ENCODE peak calls at places on chromosomes 5 and 9, in four cellular contexts. J, O, U and L are unnamed samples.

GRCh38 chr9:104589611-104590010 is 9.6 kb downstream of the OR13C5 start:
- DNase-seq in O (no peak), U (no peak), J (no peak), L (no peak)

GRCh38 chr5:33840927-33841547 is 50.8 kb downstream of the ADAMTS12 start:
- DNase-seq in J (no peak), O (no peak), U (no peak), L (no peak)

GRCh38 chr5:82225525-82226172 is 52.5 kb downstream of the RPS23 start:
- DNase-seq in J (peak), O (no peak), U (peak), L (peak)

GRCh38 chr5:52997424-52997823 is 8.3 kb downstream of the ITGA2 start:
- DNase-seq in O (no peak), J (no peak), U (no peak), L (no peak)

GRCh38 chr9:105842023-105842644 is 147.8 kb downstream of the TMEM38B start:
- DNase-seq in O (no peak), J (peak), U (peak), L (no peak)

GRCh38 chr5:158783382-158783781 is 316.3 kb downstream of the EBF1 start:
- DNase-seq in O (no peak), J (no peak), U (no peak), L (no peak)

GRCh38 chr9:109132473-109133095 is 12.8 kb upstream of the TMEM245 start:
- DNase-seq in O (no peak), J (no peak), U (no peak), L (no peak)

GRCh38 chr5:148541054-148541835 is 113.1 kb downstream of the HTR4 start:
- DNase-seq in J (no peak), O (no peak), U (no peak), L (no peak)

GRCh38 chr9:72871685-72872084 is 81.2 kb downstream of the ALDH1A1 start:
- DNase-seq in U (peak), O (no peak), J (peak), L (no peak)

DNA sequence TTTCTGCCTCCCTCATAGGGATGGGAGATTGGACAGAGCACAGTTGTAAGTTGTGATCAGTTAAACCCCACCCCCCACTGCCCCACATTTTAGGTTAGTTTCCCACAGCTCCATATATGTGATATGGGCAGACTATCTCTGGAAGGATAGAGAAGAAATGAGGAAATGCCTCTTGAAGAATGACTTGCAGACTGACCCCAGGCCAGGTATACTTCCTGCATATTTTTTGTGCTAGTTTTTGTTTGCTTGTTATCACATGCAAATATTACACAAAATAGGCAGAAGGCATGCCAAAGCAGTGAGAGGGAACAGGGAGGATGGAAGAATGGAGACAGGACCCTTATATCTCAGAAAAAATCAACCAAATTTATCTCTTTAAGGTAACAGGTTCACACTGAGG is 10.1 kb upstream of the GLRX start:
- DNase-seq in O (no peak), J (no peak), U (no peak), L (no peak)
- H3K27ac ChIP-seq in O (no peak), J (no peak), U (no peak), L (no peak)

GRCh38 chr9:84436386-84437114 is 96.0 kb upstream of the SLC28A3 start:
- DNase-seq in U (no peak), J (no peak), O (no peak), L (no peak)
- H3K27ac ChIP-seq in U (no peak), J (no peak), O (no peak), L (no peak)

GRCh38 chr9:97041898-97042297 is 3.0 kb upstream of the CTSV start:
- DNase-seq in U (no peak), O (no peak), J (peak), L (no peak)

GRCh38 chr9:97045300-97045699 is 6.4 kb upstream of the CTSV start:
- DNase-seq in J (no peak), O (no peak), U (no peak), L (no peak)

GRCh38 chr9:97046228-97046627 is 7.3 kb upstream of the CTSV start:
- DNase-seq in O (peak), U (no peak), J (peak), L (no peak)
- H3K27ac ChIP-seq in O (no peak), U (no peak), J (peak), L (no peak)

GRCh38 chr9:108048406-108049025 is 558.9 kb upstream of the KLF4 start:
- DNase-seq in J (no peak), U (peak), O (no peak), L (no peak)
- H3K27ac ChIP-seq in J (peak), U (peak), O (no peak), L (peak)

GRCh38 chr5:131589510-131590348 is 45.3 kb downstream of the RAPGEF6 start:
- DNase-seq in J (peak), U (peak), O (no peak), L (peak)

GRCh38 chr5:131595088-131596033 is 39.7 kb downstream of the RAPGEF6 start:
- DNase-seq in U (no peak), J (no peak), O (no peak), L (no peak)
- H3K27ac ChIP-seq in U (no peak), J (no peak), O (no peak), L (no peak)

DNA sequence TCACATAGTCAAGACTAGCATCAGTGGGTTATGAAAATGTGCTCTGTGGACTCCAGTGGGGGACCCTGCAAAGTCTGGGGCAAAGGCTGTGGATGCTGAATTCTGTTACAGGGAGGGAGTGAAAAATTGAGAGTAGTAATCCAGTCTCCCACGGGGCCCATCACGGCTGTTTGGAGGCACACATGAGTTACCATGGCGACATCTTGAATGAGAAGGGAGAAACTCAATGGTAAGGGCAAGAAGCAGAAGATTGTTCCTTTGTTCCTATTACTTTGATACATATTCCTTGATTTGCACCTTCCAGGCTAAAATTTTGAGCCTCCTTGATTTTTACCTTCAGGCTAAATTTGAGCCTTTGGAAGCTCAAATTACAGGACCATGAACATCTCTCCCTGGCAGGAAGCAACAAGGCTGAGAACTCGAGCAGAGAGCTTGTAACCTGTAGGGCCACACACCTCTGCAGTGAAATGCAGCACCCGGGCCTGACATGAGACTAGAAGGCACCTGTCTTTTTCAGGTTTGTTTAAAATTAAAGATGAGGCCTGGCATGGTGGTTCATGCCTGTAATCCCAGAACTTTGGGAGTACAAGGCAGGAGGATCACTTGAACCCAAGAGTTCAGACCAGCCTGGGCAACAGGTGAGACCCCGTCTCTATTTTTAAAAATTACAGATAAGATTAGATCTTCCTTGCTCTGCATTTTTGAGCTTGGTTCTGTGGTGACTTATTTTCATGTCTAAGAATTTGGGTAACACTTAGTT is 31.0 kb upstream of the ZFR start:
- DNase-seq in O (no peak), U (no peak), J (no peak), L (peak)
- H3K27ac ChIP-seq in O (no peak), U (no peak), J (no peak), L (no peak)

GRCh38 chr9:128503870-128504269 is 649 bp upstream of the GLE1 start:
- DNase-seq in J (no peak), O (no peak), U (peak), L (no peak)

GRCh38 chr9:128499920-128500319 is 4.6 kb upstream of the GLE1 start:
- DNase-seq in U (no peak), O (no peak), J (no peak), L (no peak)

GRCh38 chr9:128504485-128505413 is at the start of gene GLE1:
- DNase-seq in O (peak), J (peak), U (peak), L (peak)

DNA sequence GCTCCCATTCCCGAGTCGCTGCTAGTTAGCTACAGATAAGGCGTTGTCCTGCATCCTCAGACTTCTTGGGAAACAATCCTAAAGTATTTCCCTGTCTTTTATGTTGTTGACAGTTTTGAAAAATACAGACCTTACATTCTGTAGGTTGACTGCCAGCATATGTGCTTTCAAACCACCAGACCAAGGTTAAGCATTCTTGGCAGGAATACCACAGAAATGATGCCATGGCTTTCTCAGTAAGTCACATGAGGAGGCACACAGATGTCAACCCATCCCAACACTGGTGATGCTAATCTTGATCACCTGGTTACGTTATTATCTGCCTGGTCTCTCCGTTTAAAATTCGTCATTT is 871 bp downstream of the GLE1 start:
- DNase-seq in J (peak), U (peak), O (no peak), L (no peak)
- H3K27ac ChIP-seq in J (no peak), U (peak), O (no peak), L (peak)

DNA sequence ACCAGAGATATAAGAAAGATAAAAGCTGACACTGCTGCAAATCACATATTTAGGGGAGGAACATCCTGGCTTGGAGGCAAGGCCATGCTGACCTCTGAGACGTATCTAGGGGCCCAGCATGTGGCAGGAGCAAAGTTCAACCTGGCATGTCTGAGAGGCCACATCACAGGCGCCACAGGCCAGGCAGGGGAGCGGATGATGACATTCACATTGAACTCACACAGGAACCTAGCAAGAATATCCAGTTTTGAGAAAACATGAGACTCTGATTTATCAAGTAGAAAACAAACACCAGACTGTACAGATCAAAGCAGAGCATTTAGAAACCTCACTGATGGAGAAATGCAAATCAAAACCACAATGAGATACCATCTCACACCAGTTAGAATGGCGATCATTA is 64.2 kb upstream of the STK32A start:
- DNase-seq in U (no peak), O (no peak), J (no peak), L (no peak)
- H3K27ac ChIP-seq in U (no peak), O (no peak), J (no peak), L (no peak)

GRCh38 chr9:17757816-17758215 is 178.9 kb downstream of the SH3GL2 start:
- DNase-seq in U (no peak), J (peak), O (no peak), L (peak)

GRCh38 chr9:17764306-17764705 is 185.4 kb downstream of the SH3GL2 start:
- DNase-seq in U (no peak), J (no peak), O (no peak), L (no peak)

GRCh38 chr9:17761984-17762676 is 183.3 kb downstream of the SH3GL2 start:
- DNase-seq in U (no peak), J (no peak), O (no peak), L (no peak)

DNA sequence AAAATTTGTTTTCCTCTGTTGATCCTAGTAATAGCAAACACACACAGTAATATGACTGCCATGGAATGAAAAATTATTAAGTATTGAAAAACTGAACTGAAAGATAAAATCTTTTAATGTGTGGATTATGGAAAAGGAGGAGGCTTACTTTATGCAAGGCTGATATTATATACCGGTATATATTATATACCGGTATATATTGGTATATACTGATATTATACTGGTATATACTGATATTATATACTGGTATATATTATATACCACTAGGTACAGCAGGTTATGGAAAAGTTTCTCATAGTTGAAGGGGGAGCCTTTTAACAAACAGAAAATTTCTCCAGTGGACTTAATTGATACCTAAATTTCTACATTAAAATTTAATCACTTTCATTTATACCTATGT is 181.4 kb downstream of the SH3GL2 start:
- DNase-seq in J (no peak), O (no peak), U (no peak), L (no peak)
- H3K27ac ChIP-seq in J (no peak), O (no peak), U (no peak), L (no peak)

GRCh38 chr5:180389252-180390101 is 36.3 kb upstream of the GFPT2 start:
- DNase-seq in U (no peak), J (peak), O (no peak), L (peak)
- H3K27ac ChIP-seq in U (no peak), J (no peak), O (no peak), L (no peak)